ENCODE peak calls at places on chromosomes 5 and 9, in ten cellular contexts. J, M, P, H, V, S, K, R, A and G are unnamed samples.

GRCh38 chr9:34571180-34571800 is 18.2 kb downstream of the CNTFR start:
- DNase-seq in J (no peak), M (no peak), P (no peak), H (no peak), V (peak; percentile 29), S (no peak), K (no peak), R (no peak), A (no peak), G (no peak)

GRCh38 chr9:12718482-12719026 is 25.4 kb downstream of the TYRP1 start:
- DNase-seq in J (no peak), M (peak; percentile 34), P (no peak), H (no peak), V (no peak), S (peak; percentile 87), K (no peak), R (no peak), A (peak; percentile 18), G (no peak)

GRCh38 chr5:54882101-54882500 is 103.3 kb downstream of the ESM1 start:
- DNase-seq in J (no peak), M (no peak), P (no peak), H (no peak), V (no peak), S (no peak), K (no peak), R (no peak), A (no peak), G (no peak)

GRCh38 chr5:26388946-26389345 is 649.4 kb downstream of the CDH9 start:
- DNase-seq in J (no peak), M (no peak), P (no peak), H (no peak), V (no peak), S (no peak), K (no peak), R (no peak), A (no peak), G (no peak)

GRCh38 chr5:141779642-141780041 is 97.6 kb upstream of the ARAP3 start:
- DNase-seq in J (no peak), M (peak; percentile 85), P (no peak), H (peak; percentile 26), V (no peak), S (no peak), K (no peak), R (no peak), A (peak; percentile 33), G (no peak)

GRCh38 chr9:85108806-85109205 is 439.3 kb downstream of the NTRK2 start:
- DNase-seq in J (no peak), M (no peak), P (no peak), H (no peak), V (no peak), S (no peak), K (no peak), R (no peak), A (no peak), G (no peak)

GRCh38 chr5:157172408-157172807 is 6.3 kb upstream of the GARIN3 start:
- DNase-seq in J (no peak), M (peak; percentile 68), P (no peak), H (no peak), V (no peak), S (no peak), K (no peak), R (peak; percentile 39), A (no peak), G (no peak)

GRCh38 chr9:92609142-92609500 is 60.8 kb downstream of the IPPK start:
- DNase-seq in J (no peak), M (no peak), P (peak; percentile 81), H (no peak), V (no peak), S (peak; percentile 24), K (no peak), R (no peak), A (no peak), G (no peak)

GRCh38 chr9:71937070-71937625 is 25.7 kb downstream of the C9orf85 start:
- DNase-seq in J (no peak), M (no peak), P (no peak), H (no peak), V (no peak), S (no peak), K (no peak), R (no peak), A (no peak), G (no peak)

GRCh38 chr9:88322906-88323566 is 65.2 kb upstream of the SPIN1 start:
- DNase-seq in J (no peak), M (peak; percentile 48), P (no peak), H (no peak), V (peak; percentile 20), S (no peak), K (no peak), R (peak; percentile 41), A (no peak), G (no peak)

GRCh38 chr5:88877826-88878225 is 5.2 kb downstream of the MEF2C start:
- DNase-seq in J (no peak), M (no peak), P (no peak), H (no peak), V (no peak), S (no peak), K (no peak), R (no peak), A (no peak), G (no peak)

GRCh38 chr9:16329699-16330113 is 540.8 kb downstream of the BNC2 start:
- DNase-seq in J (no peak), M (peak; percentile 43), P (no peak), H (no peak), V (peak; percentile 34), S (no peak), K (no peak), R (no peak), A (no peak), G (no peak)

GRCh38 chr9:136762915-136763648 is 1.2 kb downstream of the LCN15 start:
- DNase-seq in J (peak; percentile 84), M (peak; percentile 83), P (no peak), H (peak; percentile 74), V (peak; percentile 73), S (peak; percentile 96), K (peak; percentile 96), R (no peak), A (no peak), G (no peak)

GRCh38 chr9:7266911-7267555 is 509.3 kb downstream of the KDM4C start:
- DNase-seq in J (no peak), M (no peak), P (no peak), H (no peak), V (peak; percentile 73), S (no peak), K (no peak), R (no peak), A (no peak), G (no peak)

GRCh38 chr5:10690460-10690859 is 70.6 kb downstream of the DAP start:
- DNase-seq in J (no peak), M (no peak), P (no peak), H (no peak), V (no peak), S (no peak), K (no peak), R (no peak), A (no peak), G (no peak)

GRCh38 chr9:114051706-114052105 is 26.4 kb downstream of the AMBP start:
- DNase-seq in J (no peak), M (no peak), P (peak; percentile 66), H (no peak), V (peak; percentile 13), S (no peak), K (no peak), R (no peak), A (no peak), G (no peak)